ENCODE peak calls at places on chromosomes 7 and 10, in four cellular contexts. Y is OCI-LY7, Z is left lung, N is left ventricle myocardium inferior. W is an unnamed sample. For H3K9me3, the result is how much of the 10 kb centered on the place peaks cover.

GRCh38 chr10:79023489-79024162 is 45.1 kb upstream of the ZMIZ1 start:
- DNase-seq in Y (no peak), Z (no peak), N (no peak), W (no peak)

GRCh38 chr10:70650751-70651150 is 21.6 kb upstream of the ADAMTS14 start:
- DNase-seq in Y (no peak), Z (no peak), N (no peak), W (no peak)

GRCh38 chr7:143396625-143397556 is 11.8 kb downstream of the EPHA1 start:
- DNase-seq in Y (no peak), Z (no peak), N (no peak), W (no peak)

GRCh38 chr7:153065021-153065420 is 305.5 kb downstream of the ACTR3B start:
- DNase-seq in Y (no peak), Z (no peak), N (no peak), W (no peak)

GRCh38 chr10:7409045-7409731 is 1.6 kb downstream of the SFMBT2 start:
- DNase-seq in Y (peak), Z (peak), N (peak), W (peak)

GRCh38 chr7:99296471-99296870 is 23.8 kb downstream of the MYH16 start:
- DNase-seq in Y (no peak), Z (no peak), N (no peak), W (no peak)

GRCh38 chr10:100020161-100020882 is 10.6 kb upstream of the DNMBP start:
- DNase-seq in Y (peak), Z (no peak), N (no peak), W (no peak)

GRCh38 chr10:102813017-102813541 is 24.1 kb downstream of the CYP17A1 start:
- DNase-seq in Y (no peak), Z (peak), N (no peak), W (no peak)

GRCh38 chr7:54664235-54665228 is 94.5 kb downstream of the SEC61G start:
- DNase-seq in Y (peak), Z (peak), N (peak), W (peak)

GRCh38 chr10:70337201-70337651 is 45.2 kb downstream of the LRRC20 start:
- DNase-seq in Y (no peak), Z (no peak), N (no peak), W (peak)

DNA sequence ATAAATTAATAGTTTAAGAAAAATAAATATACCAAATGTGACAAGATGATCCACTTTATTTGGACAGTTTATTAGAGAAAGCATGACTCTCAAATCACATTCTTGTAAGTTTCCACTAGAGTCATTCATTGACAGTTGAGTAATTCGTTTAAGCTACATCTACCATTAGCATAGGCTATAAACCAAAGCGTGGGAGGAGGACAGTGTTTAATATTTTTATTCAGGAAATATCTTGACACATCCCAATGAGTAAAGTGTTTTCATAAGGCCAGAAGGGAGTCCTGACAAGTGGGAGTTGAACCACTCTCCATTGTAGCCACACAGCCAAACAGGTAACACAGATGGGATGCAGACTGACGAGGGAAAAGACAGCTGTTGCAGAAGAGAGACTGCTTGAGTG is 386.5 kb upstream of the SEMA3D start:
- DNase-seq in Y (no peak), Z (no peak), N (no peak), W (no peak)
- H3K9me3 ChIP-seq in Y (under half), Z (under half), N (under half), W (under half)

GRCh38 chr10:43644252-43644651 is 4.4 kb downstream of the ZNF32 start:
- DNase-seq in Y (no peak), Z (no peak), N (no peak), W (no peak)
- H3K9me3 ChIP-seq in Y (under half), Z (half or more), N (half or more), W (under half)

GRCh38 chr7:157729566-157729965 is 392.8 kb downstream of the DNAJB6 start:
- DNase-seq in Y (no peak), Z (no peak), N (no peak), W (no peak)
- H3K9me3 ChIP-seq in Y (under half), Z (under half), N (under half), W (under half)

DNA sequence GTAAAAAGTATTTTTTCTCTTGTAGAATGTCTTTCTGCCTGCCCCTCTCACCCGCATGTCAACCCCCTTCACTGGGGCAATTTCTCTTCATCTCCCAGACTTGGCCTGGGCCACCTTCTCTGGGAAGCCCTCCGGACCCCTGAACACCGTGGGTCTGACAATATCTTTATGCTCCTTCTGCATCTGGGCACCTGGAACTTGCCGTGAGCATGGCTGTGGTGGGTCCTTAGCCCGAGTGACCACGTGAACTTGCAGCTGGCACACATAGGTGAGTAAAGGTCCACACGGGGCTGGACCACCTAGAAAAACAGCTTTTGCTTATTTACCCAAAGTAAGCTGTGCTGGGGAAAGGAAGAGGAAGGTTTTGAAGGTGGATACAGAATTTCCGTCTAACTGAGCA is 600.2 kb downstream of the DNAJB6 start:
- DNase-seq in Y (no peak), Z (no peak), N (no peak), W (no peak)
- H3K9me3 ChIP-seq in Y (under half), Z (under half), N (under half), W (under half)

GRCh38 chr10:133481657-133482056 is 27.9 kb downstream of the SCART1 start:
- DNase-seq in Y (no peak), Z (no peak), N (no peak), W (no peak)

GRCh38 chr10:133489816-133490588 is 36.3 kb downstream of the SCART1 start:
- DNase-seq in Y (no peak), Z (no peak), N (no peak), W (no peak)

GRCh38 chr10:133487085-133487484 is 33.3 kb downstream of the SCART1 start:
- DNase-seq in Y (no peak), Z (no peak), N (no peak), W (no peak)

GRCh38 chr10:133481086-133481643 is 27.4 kb downstream of the SCART1 start:
- DNase-seq in Y (no peak), Z (no peak), N (no peak), W (no peak)

DNA sequence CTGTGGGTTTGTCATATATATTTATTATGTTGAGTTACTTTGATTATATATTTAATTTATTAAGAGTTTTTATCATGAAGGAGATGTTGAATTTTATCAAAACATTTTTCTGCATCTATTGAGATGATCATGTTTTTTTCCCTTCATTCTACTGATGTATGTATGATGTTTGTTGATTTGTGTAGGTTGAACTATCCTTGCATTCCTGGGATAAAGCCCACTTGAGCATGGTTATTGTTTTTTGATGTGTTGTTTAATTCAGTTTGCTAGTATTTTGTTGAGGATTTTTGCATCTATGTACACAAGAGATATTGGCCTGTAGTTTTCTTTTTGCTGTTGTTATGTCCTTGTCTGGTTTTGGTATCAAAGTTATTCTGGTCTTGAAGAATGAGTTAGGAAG is 31.1 kb downstream of the SCART1 start:
- DNase-seq in Y (no peak), Z (no peak), N (no peak), W (no peak)
- H3K9me3 ChIP-seq in Y (under half), Z (half or more), N (half or more), W (under half)

GRCh38 chr10:76492678-76493472 is 1061.5 kb downstream of the LRMDA start:
- DNase-seq in Y (no peak), Z (no peak), N (no peak), W (no peak)
- H3K9me3 ChIP-seq in Y (under half), Z (half or more), N (half or more), W (under half)

DNA sequence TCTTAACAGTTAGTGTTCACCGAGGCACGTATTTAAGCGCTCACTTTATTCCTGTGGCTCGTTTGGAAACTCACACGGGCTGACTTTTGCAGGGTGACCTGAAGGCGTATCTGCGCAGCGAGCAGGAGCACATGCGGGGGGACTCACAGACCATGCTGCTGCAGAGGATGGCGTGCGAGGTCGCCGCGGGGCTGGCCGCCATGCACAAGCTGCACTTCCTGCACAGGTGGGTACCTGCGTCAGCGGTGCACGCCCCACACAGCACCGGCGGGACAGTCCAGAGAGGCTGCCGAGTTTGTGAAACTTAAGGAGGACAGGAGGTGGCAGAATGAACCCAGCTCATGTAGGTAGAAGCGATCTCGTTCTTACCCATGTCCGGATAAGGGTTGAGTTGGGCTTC is 39.8 kb upstream of the BHLHA15 start:
- DNase-seq in Y (no peak), Z (no peak), N (no peak), W (no peak)
- H3K9me3 ChIP-seq in Y (under half), Z (under half), N (under half), W (under half)

GRCh38 chr7:159147687-159148086 is 3.0 kb upstream of the VIPR2 start:
- DNase-seq in Y (no peak), Z (no peak), N (no peak), W (no peak)
- H3K9me3 ChIP-seq in Y (under half), Z (under half), N (under half), W (under half)

DNA sequence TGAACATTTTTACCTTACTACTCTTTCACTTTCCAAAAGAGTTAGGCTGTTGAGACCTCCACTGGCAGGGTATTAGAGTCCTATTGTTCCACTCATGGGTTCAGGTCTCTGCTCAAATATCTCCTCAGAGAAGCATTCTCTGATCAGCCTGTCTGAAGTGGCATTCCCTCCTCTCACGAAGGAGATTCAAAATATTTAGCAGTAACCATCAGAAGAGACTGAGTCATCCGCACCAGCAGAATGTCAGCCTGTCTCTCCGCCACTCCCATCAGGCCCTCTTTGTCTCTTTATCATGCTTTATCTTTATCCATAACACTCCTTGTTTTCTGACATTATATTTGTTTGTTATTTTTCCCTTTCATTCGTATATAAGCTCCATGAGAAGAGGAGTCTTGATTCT is 79.1 kb downstream of the AASS start:
- DNase-seq in Y (no peak), Z (no peak), N (no peak), W (no peak)
- H3K9me3 ChIP-seq in Y (under half), Z (under half), N (under half), W (under half)

W was measured in HAP-1.